ENCODE peak calls at places on chromosomes 13 and 19, in five cellular contexts. P is HepG2, V is K562, O is upper lobe of left lung, S is GM12878. Z is an unnamed sample.

GRCh38 chr19:30070970-30071632 is 129.1 kb downstream of the URI1 start:
- ATAC-seq in O (no peak), P (no peak), V (no peak), S (no peak), Z (no peak)

GRCh38 chr19:35041548-35042055 is at the start of gene HPN:
- ATAC-seq in O (peak), V (peak), P (peak), S (no peak), Z (no peak)

GRCh38 chr19:50178320-50178719 is 15.2 kb upstream of the IZUMO2 start:
- ATAC-seq in O (no peak), S (peak), P (no peak), V (no peak), Z (no peak)

GRCh38 chr13:40583738-40584137 is 82.7 kb downstream of the FOXO1 start:
- ATAC-seq in P (no peak), V (no peak), O (no peak), S (no peak), Z (no peak)

GRCh38 chr13:62483774-62484173 is 1068.1 kb upstream of the PCDH20 start:
- ATAC-seq in O (no peak), S (no peak), P (no peak), V (no peak), Z (no peak)

GRCh38 chr19:50328257-50329145 is 676 bp downstream of the KCNC3 start:
- ATAC-seq in O (no peak), P (peak), V (no peak), S (no peak), Z (peak)

GRCh38 chr19:43311706-43312105 is 41.8 kb upstream of the CD177 start:
- ATAC-seq in O (no peak), P (no peak), V (no peak), S (no peak), Z (no peak)

GRCh38 chr13:19984430-19985218 is 26.1 kb downstream of the ZMYM2 start:
- ATAC-seq in P (peak), O (no peak), S (peak), V (peak), Z (no peak)

GRCh38 chr13:29435125-29435911 is 160.2 kb downstream of the SLC7A1 start:
- ATAC-seq in O (peak), V (no peak), S (no peak), P (no peak), Z (peak)

GRCh38 chr19:45470147-45471081 is 2.6 kb downstream of the FOSB start:
- ATAC-seq in P (peak), S (peak), O (peak), V (peak), Z (no peak)

GRCh38 chr19:7973883-7974282 is 30.4 kb upstream of the TIMM44 start:
- ATAC-seq in P (no peak), O (no peak), S (no peak), V (no peak), Z (no peak)

GRCh38 chr19:4694211-4694987 is 24.3 kb upstream of the MYDGF start:
- ATAC-seq in V (peak), O (no peak), P (no peak), S (no peak), Z (peak)

GRCh38 chr19:42576241-42576640 is 18.5 kb downstream of the CEACAM8 start:
- ATAC-seq in P (no peak), S (no peak), O (no peak), V (no peak), Z (no peak)

GRCh38 chr13:33322965-33323668 is 37.6 kb upstream of the STARD13 start:
- ATAC-seq in P (no peak), V (no peak), O (no peak), S (no peak), Z (no peak)

GRCh38 chr19:39211731-39212376 is 7.8 kb upstream of the SYCN start:
- ATAC-seq in O (no peak), P (no peak), S (no peak), V (no peak), Z (no peak)

GRCh38 chr13:27182844-27183497 is 11.4 kb upstream of the USP12 start:
- ATAC-seq in S (no peak), P (peak), O (peak), V (peak), Z (peak)

GRCh38 chr19:7596191-7596937 is 701 bp downstream of the CAMSAP3 start:
- ATAC-seq in P (peak), S (peak), V (no peak), O (no peak), Z (no peak)

GRCh38 chr19:35169226-35169995 is 14.9 kb downstream of the FXYD5 start:
- ATAC-seq in P (no peak), V (no peak), O (no peak), S (no peak), Z (no peak)

GRCh38 chr13:73464758-73465628 is 406.2 kb downstream of the KLF5 start:
- ATAC-seq in O (no peak), P (no peak), S (no peak), V (peak), Z (no peak)

DNA sequence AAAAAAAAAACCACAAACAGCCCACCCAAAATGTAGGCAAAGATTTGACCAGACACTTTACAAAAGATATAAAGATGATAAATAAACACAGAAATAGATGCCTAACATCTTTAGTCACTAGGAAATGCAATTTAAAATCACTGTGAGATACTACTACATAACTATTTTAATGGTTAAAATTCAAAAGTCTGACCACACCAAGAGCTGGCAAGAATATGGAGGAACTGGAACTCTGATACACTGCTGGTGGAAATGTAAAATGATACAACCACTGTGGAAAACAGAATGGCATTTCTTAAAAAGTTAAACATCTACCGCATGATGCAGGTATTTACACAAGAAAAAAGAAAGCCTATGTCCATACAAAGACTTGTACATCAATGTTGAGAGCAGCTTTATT is 26.8 kb downstream of the VWA8 start:
- ATAC-seq in P (no peak), S (no peak), O (no peak), V (no peak), Z (no peak)
- TF ChIP-seq POLR2AphosphoS5 in P (no peak), S (no peak), O (no peak), V (no peak), Z (no peak)

DNA sequence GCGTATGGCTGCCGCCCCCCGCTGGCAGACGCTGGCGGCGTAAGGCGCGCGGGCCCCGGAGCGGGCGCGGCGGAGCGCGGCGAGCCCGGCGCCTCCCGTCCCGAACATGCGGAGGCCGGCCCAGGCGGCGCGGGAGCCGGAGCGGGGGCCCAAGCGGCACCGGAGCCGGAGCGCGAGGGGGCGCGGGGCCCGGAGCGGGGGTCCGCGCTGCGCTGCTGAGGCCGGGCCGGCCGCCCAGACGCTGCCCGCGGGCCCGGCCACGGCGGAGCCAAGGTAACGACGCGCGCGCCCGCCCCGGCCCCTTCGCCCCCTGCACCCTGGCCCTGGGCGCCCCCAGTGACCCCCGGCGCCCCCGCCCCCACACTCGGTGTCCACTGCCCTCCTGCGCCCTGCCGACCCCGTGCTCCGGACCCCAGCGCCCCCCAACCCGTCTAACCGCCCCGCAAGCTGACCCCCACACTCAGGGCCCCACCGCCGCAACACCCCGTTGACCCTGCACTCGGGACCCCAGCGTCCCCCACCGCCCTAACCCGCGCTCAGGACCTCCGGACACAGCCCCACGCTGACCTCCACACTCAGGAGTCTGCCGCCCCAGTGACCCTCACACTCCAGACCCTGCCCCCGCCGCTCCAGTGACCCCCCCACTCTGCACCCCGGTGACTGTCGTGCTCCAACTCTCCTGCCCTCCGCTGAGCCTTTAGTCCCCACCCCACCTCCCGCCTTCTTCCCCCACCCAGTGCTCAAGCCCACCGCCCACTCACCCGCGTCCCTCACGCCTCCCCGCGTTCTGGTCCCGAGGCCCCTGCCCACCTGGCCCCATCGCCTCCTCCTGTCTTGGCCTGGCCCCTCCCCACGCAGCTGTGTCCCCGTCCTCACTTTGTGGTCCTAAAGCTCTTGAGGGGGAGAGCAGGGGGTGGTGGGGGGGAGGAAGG is at the start of gene CSNK1G2:
- ATAC-seq in O (no peak), V (peak), S (peak), P (peak), Z (peak)
- TF ChIP-seq EP300 in O (no peak), V (no peak), S (no peak), P (no peak), Z (no peak)

GRCh38 chr19:1245468-1245867 is 2.9 kb upstream of the MIDN start:
- ATAC-seq in V (no peak), S (no peak), P (no peak), O (no peak), Z (no peak)

GRCh38 chr19:1247747-1248453 is 483 bp upstream of the MIDN start:
- ATAC-seq in O (no peak), P (no peak), V (peak), S (peak), Z (peak)

GRCh38 chr19:1243768-1244692 is 2.5 kb downstream of the ATP5F1D start:
- ATAC-seq in P (peak), O (peak), V (peak), S (peak), Z (peak)

GRCh38 chr19:1244693-1245451 is 3.3 kb downstream of the ATP5F1D start:
- ATAC-seq in V (no peak), O (peak), P (peak), S (peak), Z (no peak)

GRCh38 chr19:1245884-1246816 is 2.2 kb upstream of the MIDN start:
- ATAC-seq in P (peak), V (no peak), O (no peak), S (no peak), Z (peak)
- TF ChIP-seq POLR2AphosphoS5 in P (peak), V (no peak), O (peak), S (no peak), Z (peak)

GRCh38 chr19:57566396-57567256 is 7.0 kb upstream of the ZNF550 start:
- ATAC-seq in P (no peak), S (no peak), O (no peak), V (no peak), Z (no peak)
- TF ChIP-seq EP300 in P (no peak), S (no peak), O (no peak), V (no peak), Z (no peak)

Z was measured in gastroesophageal sphincter.